ENCODE peak calls at places on chromosomes 7 and 10, in seven cellular contexts. B is HCT116; E is T-cell; T is NCI-H2107; P is Calu3; A is fibroblast of pulmonary artery; M is stimulated activated CD4-positive, alpha-beta T cell treated with anti-CD3 and anti-CD28 coated beads, TNF-alpha, amount 100 ng/mL, for 1 hour. F is an unnamed sample.

GRCh38 chr10:97297556-97298222 is 5.3 kb upstream of the ARHGAP19 start:
- DNase-seq in B (no peak), E (no peak), T (no peak), P (no peak), A (no peak), M (no peak), F (peak)

GRCh38 chr7:127887096-127887495 is 144.1 kb downstream of the LRRC4 start:
- DNase-seq in B (no peak), E (no peak), T (no peak), P (no peak), A (no peak), M (no peak), F (no peak)

GRCh38 chr7:4712371-4713182 is 30.5 kb downstream of the FOXK1 start:
- DNase-seq in B (no peak), E (no peak), T (no peak), P (peak), A (no peak), M (no peak), F (no peak)

GRCh38 chr7:55065511-55066229 is 46.9 kb downstream of the EGFR start:
- DNase-seq in B (peak), E (no peak), T (no peak), P (peak), A (peak), M (no peak), F (no peak)

GRCh38 chr7:2081526-2082356 is 151.0 kb downstream of the MAD1L1 start:
- DNase-seq in B (no peak), E (no peak), T (no peak), P (no peak), A (no peak), M (no peak), F (no peak)

GRCh38 chr7:49324707-49325106 is 400.4 kb downstream of the CDC14C start:
- DNase-seq in B (no peak), E (no peak), T (no peak), P (no peak), A (peak), M (no peak), F (no peak)

GRCh38 chr10:131834152-131834810 is 66.5 kb upstream of the PPP2R2D start:
- DNase-seq in B (no peak), E (no peak), T (no peak), P (no peak), A (no peak), M (no peak), F (no peak)

GRCh38 chr10:14086596-14086995 is 244.1 kb downstream of the FRMD4A start:
- DNase-seq in B (no peak), E (no peak), T (no peak), P (no peak), A (no peak), M (no peak), F (no peak)

GRCh38 chr7:30928254-30928872 is 16.7 kb downstream of the AQP1 start:
- DNase-seq in B (no peak), E (no peak), T (no peak), P (no peak), A (no peak), M (no peak), F (peak)

GRCh38 chr7:131557521-131558385 is 1.3 kb upstream of the PODXL start:
- DNase-seq in B (no peak), E (no peak), T (no peak), P (no peak), A (no peak), M (no peak), F (no peak)

GRCh38 chr10:93745411-93746065 is 12.2 kb upstream of the LGI1 start:
- DNase-seq in B (no peak), E (no peak), T (no peak), P (no peak), A (peak), M (no peak), F (no peak)

GRCh38 chr10:385571-386300 is 250.5 kb downstream of the ZMYND11 start:
- DNase-seq in B (no peak), E (no peak), T (no peak), P (no peak), A (no peak), M (no peak), F (no peak)

GRCh38 chr10:125056161-125057132 is 103.9 kb downstream of the CTBP2 start:
- DNase-seq in B (no peak), E (no peak), T (no peak), P (no peak), A (no peak), M (no peak), F (no peak)

GRCh38 chr7:761631-762030 is 34.5 kb upstream of the PRKAR1B start:
- DNase-seq in B (no peak), E (no peak), T (no peak), P (no peak), A (no peak), M (no peak), F (no peak)

GRCh38 chr10:30873408-30873807 is 158.3 kb downstream of the ZNF438 start:
- DNase-seq in B (no peak), E (no peak), T (no peak), P (no peak), A (no peak), M (no peak), F (no peak)

GRCh38 chr7:37265006-37265405 is 183.7 kb downstream of the ELMO1 start:
- DNase-seq in B (no peak), E (no peak), T (no peak), P (no peak), A (no peak), M (no peak), F (no peak)

GRCh38 chr10:98694863-98695262 is 248.1 kb upstream of the HPS1 start:
- DNase-seq in B (no peak), E (no peak), T (no peak), P (no peak), A (no peak), M (no peak), F (no peak)

GRCh38 chr7:29443552-29443951 is 120.1 kb upstream of the PRR15 start:
- DNase-seq in B (no peak), E (no peak), T (no peak), P (no peak), A (no peak), M (no peak), F (no peak)

GRCh38 chr7:64889686-64890162 is 13.3 kb upstream of the ZNF273 start:
- DNase-seq in B (no peak), E (no peak), T (no peak), P (no peak), A (no peak), M (no peak), F (no peak)

GRCh38 chr10:129978980-129979379 is 14.9 kb upstream of the EBF3 start:
- DNase-seq in B (no peak), E (no peak), T (no peak), P (no peak), A (no peak), M (no peak), F (no peak)

GRCh38 chr7:144019457-144019856 is 19.3 kb downstream of the OR6B1 start:
- DNase-seq in B (no peak), E (no peak), T (no peak), P (no peak), A (peak), M (no peak), F (no peak)

GRCh38 chr10:72058989-72059842 is 29.1 kb downstream of the SPOCK2 start:
- DNase-seq in B (no peak), E (no peak), T (no peak), P (no peak), A (peak), M (no peak), F (no peak)

GRCh38 chr7:30927040-30927439 is 15.4 kb downstream of the AQP1 start:
- DNase-seq in B (no peak), E (no peak), T (no peak), P (no peak), A (no peak), M (no peak), F (peak)

GRCh38 chr7:121484089-121484763 is 88.1 kb upstream of the FAM3C start:
- DNase-seq in B (no peak), E (no peak), T (no peak), P (no peak), A (no peak), M (no peak), F (no peak)

GRCh38 chr10:4083509-4084003 is 298.5 kb upstream of the KLF6 start:
- DNase-seq in B (no peak), E (no peak), T (no peak), P (no peak), A (peak), M (no peak), F (no peak)

GRCh38 chr7:34128762-34129161 is 223.4 kb downstream of the BMPER start:
- DNase-seq in B (no peak), E (no peak), T (no peak), P (no peak), A (peak), M (no peak), F (no peak)

GRCh38 chr7:76294344-76295024 is 8.0 kb upstream of the HSPB1 start:
- DNase-seq in B (peak), E (no peak), T (peak), P (peak), A (peak), M (no peak), F (peak)

GRCh38 chr10:97230146-97230545 is 44.4 kb upstream of the SLIT1 start:
- DNase-seq in B (no peak), E (no peak), T (no peak), P (no peak), A (no peak), M (no peak), F (no peak)

GRCh38 chr7:18177815-18178660 is 150.4 kb upstream of the PRPS1L1 start:
- DNase-seq in B (no peak), E (no peak), T (no peak), P (peak), A (peak), M (no peak), F (no peak)

GRCh38 chr7:26189000-26189539 is 11.5 kb downstream of the HNRNPA2B1 start:
- DNase-seq in B (no peak), E (no peak), T (no peak), P (no peak), A (no peak), M (no peak), F (no peak)

GRCh38 chr10:69728335-69728861 is 73.3 kb upstream of the COL13A1 start:
- DNase-seq in B (no peak), E (no peak), T (no peak), P (no peak), A (peak), M (no peak), F (no peak)

GRCh38 chr10:125000366-125001312 is 58.7 kb downstream of the ZRANB1 start:
- DNase-seq in B (no peak), E (no peak), T (no peak), P (no peak), A (no peak), M (no peak), F (no peak)

GRCh38 chr7:23349484-23350157 is 50.5 kb downstream of the MALSU1 start:
- DNase-seq in B (peak), E (no peak), T (no peak), P (no peak), A (peak), M (no peak), F (no peak)

GRCh38 chr10:129105266-129105665 is 361.8 kb upstream of the MGMT start:
- DNase-seq in B (no peak), E (no peak), T (no peak), P (no peak), A (peak), M (no peak), F (no peak)

GRCh38 chr10:70561051-70561450 is 41.5 kb downstream of the PRF1 start:
- DNase-seq in B (no peak), E (no peak), T (no peak), P (no peak), A (no peak), M (no peak), F (no peak)

GRCh38 chr10:99777918-99778716 is 4.3 kb upstream of the ABCC2 start:
- DNase-seq in B (no peak), E (no peak), T (no peak), P (no peak), A (no peak), M (no peak), F (peak)

GRCh38 chr10:14820010-14820774 is 17.6 kb downstream of the CDNF start:
- DNase-seq in B (no peak), E (no peak), T (no peak), P (peak), A (peak), M (no peak), F (no peak)

F was measured in mucosa of gallbladder.